ENCODE peak calls at places on chromosomes 6 and 20, in five cellular contexts. One of them, this sample, is unnamed. For H3K36me3, the result is how much of the 10 kb centered on the place peaks cover.

GRCh38 chr6:1612902-1613301 is 3.2 kb downstream of the FOXC1 start:
- DNase-seq in colonic mucosa: no peak
- DNase-seq in PC-3: peak
- DNase-seq in CD8-positive, alpha-beta T cell: no peak
- DNase-seq in lung: no peak
- DNase-seq in this sample: no peak

GRCh38 chr6:39824030-39824926 is 32.1 kb downstream of the DAAM2 start:
- DNase-seq in CD8-positive, alpha-beta T cell: no peak
- DNase-seq in lung: no peak
- DNase-seq in colonic mucosa: no peak
- DNase-seq in PC-3: no peak
- DNase-seq in this sample: no peak

GRCh38 chr6:162217811-162218450 is 509.6 kb downstream of the PRKN start:
- DNase-seq in CD8-positive, alpha-beta T cell: no peak
- DNase-seq in PC-3: no peak
- DNase-seq in lung: no peak
- DNase-seq in colonic mucosa: no peak
- DNase-seq in this sample: no peak

GRCh38 chr6:5423251-5423650 is 161.9 kb downstream of the FARS2 start:
- DNase-seq in lung: no peak
- DNase-seq in colonic mucosa: no peak
- DNase-seq in CD8-positive, alpha-beta T cell: no peak
- DNase-seq in PC-3: no peak
- DNase-seq in this sample: no peak

GRCh38 chr20:17499041-17499440 is 32.1 kb downstream of the BFSP1 start:
- DNase-seq in colonic mucosa: no peak
- DNase-seq in CD8-positive, alpha-beta T cell: no peak
- DNase-seq in PC-3: peak
- DNase-seq in lung: no peak
- DNase-seq in this sample: no peak

GRCh38 chr20:34522969-34523871 is 7.0 kb downstream of the DYNLRB1 start:
- DNase-seq in PC-3: peak
- DNase-seq in lung: peak
- DNase-seq in colonic mucosa: peak
- DNase-seq in CD8-positive, alpha-beta T cell: peak
- DNase-seq in this sample: no peak

GRCh38 chr20:14556206-14556605 is 218.8 kb upstream of the FLRT3 start:
- DNase-seq in CD8-positive, alpha-beta T cell: no peak
- DNase-seq in colonic mucosa: no peak
- DNase-seq in lung: no peak
- DNase-seq in PC-3: no peak
- DNase-seq in this sample: no peak

GRCh38 chr20:47286681-47287080 is 69.8 kb downstream of the ZMYND8 start:
- DNase-seq in CD8-positive, alpha-beta T cell: no peak
- DNase-seq in PC-3: no peak
- DNase-seq in colonic mucosa: no peak
- DNase-seq in lung: no peak
- DNase-seq in this sample: no peak

GRCh38 chr6:156787569-156788492 is 10.7 kb downstream of the ARID1B start:
- DNase-seq in lung: no peak
- DNase-seq in CD8-positive, alpha-beta T cell: no peak
- DNase-seq in PC-3: no peak
- DNase-seq in colonic mucosa: no peak
- DNase-seq in this sample: no peak

GRCh38 chr6:22113046-22113766 is 183.6 kb downstream of the PRL start:
- DNase-seq in CD8-positive, alpha-beta T cell: no peak
- DNase-seq in lung: peak
- DNase-seq in PC-3: peak
- DNase-seq in colonic mucosa: no peak
- DNase-seq in this sample: no peak

GRCh38 chr20:7760261-7761048 is 179.8 kb downstream of the HAO1 start:
- DNase-seq in CD8-positive, alpha-beta T cell: no peak
- DNase-seq in colonic mucosa: no peak
- DNase-seq in lung: no peak
- DNase-seq in PC-3: no peak
- DNase-seq in this sample: no peak

GRCh38 chr20:41618807-41619294 is 674 bp upstream of the CHD6 start:
- DNase-seq in lung: no peak
- DNase-seq in CD8-positive, alpha-beta T cell: no peak
- DNase-seq in colonic mucosa: no peak
- DNase-seq in PC-3: no peak
- DNase-seq in this sample: peak

GRCh38 chr6:29685718-29686326 is 4.9 kb upstream of the ZFP57 start:
- DNase-seq in colonic mucosa: no peak
- DNase-seq in lung: no peak
- DNase-seq in CD8-positive, alpha-beta T cell: no peak
- DNase-seq in PC-3: no peak
- DNase-seq in this sample: no peak

GRCh38 chr6:122322824-122323223 is 76.6 kb upstream of the HSF2 start:
- DNase-seq in CD8-positive, alpha-beta T cell: no peak
- DNase-seq in colonic mucosa: no peak
- DNase-seq in PC-3: no peak
- DNase-seq in lung: no peak
- DNase-seq in this sample: no peak

GRCh38 chr20:61932711-61933480 is 132.8 kb downstream of the TAF4 start:
- DNase-seq in lung: no peak
- DNase-seq in colonic mucosa: no peak
- DNase-seq in CD8-positive, alpha-beta T cell: no peak
- DNase-seq in PC-3: no peak
- DNase-seq in this sample: no peak

GRCh38 chr20:52859156-52859887 is 112.8 kb upstream of the TSHZ2 start:
- DNase-seq in colonic mucosa: no peak
- DNase-seq in PC-3: peak
- DNase-seq in CD8-positive, alpha-beta T cell: no peak
- DNase-seq in lung: no peak
- DNase-seq in this sample: no peak

GRCh38 chr6:20459682-20460081 is 58.0 kb downstream of the E2F3 start:
- DNase-seq in colonic mucosa: no peak
- DNase-seq in CD8-positive, alpha-beta T cell: no peak
- DNase-seq in lung: no peak
- DNase-seq in PC-3: no peak
- DNase-seq in this sample: no peak

GRCh38 chr6:146795734-146796133 is 197.0 kb downstream of the ADGB start:
- DNase-seq in CD8-positive, alpha-beta T cell: no peak
- DNase-seq in PC-3: no peak
- DNase-seq in colonic mucosa: no peak
- DNase-seq in lung: no peak
- DNase-seq in this sample: no peak

GRCh38 chr20:53328956-53329355 is 264.7 kb downstream of the ZNF217 start:
- DNase-seq in PC-3: no peak
- DNase-seq in lung: no peak
- DNase-seq in CD8-positive, alpha-beta T cell: no peak
- DNase-seq in colonic mucosa: no peak
- DNase-seq in this sample: no peak

GRCh38 chr6:110037726-110038295 is 59.7 kb downstream of the GPR6 start:
- DNase-seq in PC-3: no peak
- DNase-seq in lung: peak
- DNase-seq in CD8-positive, alpha-beta T cell: no peak
- DNase-seq in colonic mucosa: no peak
- DNase-seq in this sample: no peak

GRCh38 chr6:72826744-72827438 is 205.0 kb downstream of the KCNQ5 start:
- DNase-seq in colonic mucosa: no peak
- DNase-seq in PC-3: peak
- DNase-seq in CD8-positive, alpha-beta T cell: no peak
- DNase-seq in lung: no peak
- DNase-seq in this sample: no peak

GRCh38 chr6:52532457-52532856 is 44.4 kb downstream of the TRAM2 start:
- DNase-seq in colonic mucosa: no peak
- DNase-seq in PC-3: peak
- DNase-seq in lung: no peak
- DNase-seq in CD8-positive, alpha-beta T cell: no peak
- DNase-seq in this sample: no peak

GRCh38 chr6:111614833-111615582 is 9.3 kb upstream of the TRAF3IP2 start:
- DNase-seq in lung: no peak
- DNase-seq in CD8-positive, alpha-beta T cell: no peak
- DNase-seq in colonic mucosa: peak
- DNase-seq in PC-3: no peak
- DNase-seq in this sample: no peak

GRCh38 chr20:50717974-50718761 is 13.2 kb upstream of the PARD6B start:
- DNase-seq in lung: no peak
- DNase-seq in PC-3: no peak
- DNase-seq in CD8-positive, alpha-beta T cell: no peak
- DNase-seq in colonic mucosa: no peak
- DNase-seq in this sample: no peak

GRCh38 chr20:46323557-46323956 is 15.3 kb upstream of the CDH22 start:
- DNase-seq in CD8-positive, alpha-beta T cell: no peak
- DNase-seq in lung: no peak
- DNase-seq in PC-3: no peak
- DNase-seq in colonic mucosa: no peak
- DNase-seq in this sample: no peak

DNA sequence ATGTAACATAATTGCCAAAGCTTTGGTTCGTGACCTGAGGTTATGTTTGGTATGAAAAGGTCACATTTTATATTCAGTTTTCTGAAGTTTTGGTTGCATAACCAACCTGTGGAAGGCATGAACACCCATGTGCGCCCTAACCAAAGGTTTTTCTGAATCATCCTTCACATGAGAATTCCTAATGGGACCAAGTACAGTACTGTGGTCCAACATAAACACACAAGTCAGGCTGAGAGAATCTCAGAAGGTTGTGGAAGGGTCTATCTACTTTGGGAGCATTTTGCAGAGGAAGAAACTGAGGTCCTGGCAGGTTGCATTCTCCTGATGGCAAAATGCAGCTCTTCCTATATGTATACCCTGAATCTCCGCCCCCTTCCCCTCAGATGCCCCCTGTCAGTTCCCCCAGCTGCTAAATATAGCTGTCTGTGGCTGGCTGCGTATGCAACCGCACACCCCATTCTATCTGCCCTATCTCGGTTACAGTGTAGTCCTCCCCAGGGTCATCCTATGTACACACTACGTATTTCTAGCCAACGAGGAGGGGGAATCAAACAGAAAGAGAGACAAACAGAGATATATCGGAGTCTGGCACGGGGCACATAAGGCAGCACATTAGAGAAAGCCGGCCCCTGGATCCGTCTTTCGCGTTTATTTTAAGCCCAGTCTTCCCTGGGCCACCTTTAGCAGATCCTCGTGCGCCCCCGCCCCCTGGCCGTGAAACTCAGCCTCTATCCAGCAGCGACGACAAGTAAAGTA is 547 bp upstream of the ESR1 start:
- DNase-seq in PC-3: no peak
- DNase-seq in colonic mucosa: no peak
- DNase-seq in lung: no peak
- DNase-seq in CD8-positive, alpha-beta T cell: no peak
- DNase-seq in this sample: no peak
- H3K4me3 ChIP-seq in PC-3: no peak
- H3K4me3 ChIP-seq in colonic mucosa: peak
- H3K4me3 ChIP-seq in lung: no peak
- H3K4me3 ChIP-seq in CD8-positive, alpha-beta T cell: no peak
- H3K4me3 ChIP-seq in this sample: peak

DNA sequence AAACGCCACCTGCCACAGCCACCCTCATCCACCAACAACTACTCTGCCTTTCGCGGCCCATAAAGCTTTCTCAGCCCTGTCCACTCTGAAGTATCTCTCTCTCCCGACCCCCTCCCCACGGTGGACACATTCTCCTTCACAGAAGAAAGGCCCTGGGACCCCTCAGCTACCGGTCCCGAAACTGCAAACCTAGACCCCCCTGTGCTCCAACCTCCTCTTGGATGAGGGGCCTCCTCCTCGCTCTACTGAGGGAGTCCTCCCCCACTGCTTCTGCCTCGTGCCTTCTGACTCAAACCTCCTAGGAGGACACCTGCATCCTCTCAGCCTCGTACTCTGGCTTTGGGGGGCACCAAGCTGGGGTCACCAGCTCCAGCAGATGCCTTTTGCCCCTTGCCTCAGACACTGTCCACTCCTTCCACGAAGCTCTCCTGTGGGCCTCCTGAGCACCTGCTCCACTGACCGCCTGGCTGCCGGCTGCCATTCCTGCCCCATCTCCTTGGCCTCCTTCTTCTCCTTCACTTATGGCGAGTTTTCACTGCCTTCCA is 24.9 kb downstream of the RNASET2 start:
- DNase-seq in lung: no peak
- DNase-seq in PC-3: no peak
- DNase-seq in colonic mucosa: no peak
- DNase-seq in CD8-positive, alpha-beta T cell: no peak
- DNase-seq in this sample: no peak
- H3K36me3 ChIP-seq in lung: under half
- H3K36me3 ChIP-seq in PC-3: under half
- H3K36me3 ChIP-seq in colonic mucosa: under half
- H3K36me3 ChIP-seq in CD8-positive, alpha-beta T cell: under half
- H3K36me3 ChIP-seq in this sample: under half

GRCh38 chr6:105388392-105388791 is 14.5 kb downstream of the PREP start:
- DNase-seq in PC-3: no peak
- DNase-seq in CD8-positive, alpha-beta T cell: no peak
- DNase-seq in lung: no peak
- DNase-seq in colonic mucosa: no peak
- DNase-seq in this sample: no peak

GRCh38 chr6:105389543-105389942 is 13.3 kb downstream of the PREP start:
- DNase-seq in CD8-positive, alpha-beta T cell: no peak
- DNase-seq in lung: no peak
- DNase-seq in colonic mucosa: no peak
- DNase-seq in PC-3: no peak
- DNase-seq in this sample: no peak

DNA sequence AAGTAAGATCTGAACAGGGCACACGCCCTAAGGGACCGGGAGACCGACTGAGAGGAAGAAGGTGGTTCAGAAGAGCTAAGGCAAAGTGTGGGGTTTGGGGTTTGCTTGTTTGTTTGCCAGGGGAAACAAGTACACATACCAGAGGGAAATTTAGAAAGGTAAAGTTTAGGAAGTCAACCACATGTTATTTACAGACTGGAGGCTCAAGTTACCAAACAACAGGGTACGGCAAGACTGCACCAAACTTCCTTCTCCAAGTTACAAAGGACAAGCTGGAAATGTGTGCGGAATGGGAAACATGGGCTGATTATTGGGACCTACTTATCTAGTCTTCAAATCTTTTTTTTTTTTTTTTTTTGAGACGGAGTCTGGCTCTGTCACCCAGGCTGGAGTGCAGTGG is 11.2 kb downstream of the PREP start:
- DNase-seq in lung: no peak
- DNase-seq in PC-3: no peak
- DNase-seq in CD8-positive, alpha-beta T cell: no peak
- DNase-seq in colonic mucosa: no peak
- DNase-seq in this sample: no peak
- TF ChIP-seq CTCF in lung: no peak
- TF ChIP-seq CTCF in PC-3: no peak
- TF ChIP-seq CTCF in CD8-positive, alpha-beta T cell: no peak
- TF ChIP-seq CTCF in colonic mucosa: no peak
- TF ChIP-seq CTCF in this sample: no peak

GRCh38 chr6:31465718-31466117 is 32.2 kb upstream of the MICB start:
- DNase-seq in PC-3: no peak
- DNase-seq in lung: no peak
- DNase-seq in colonic mucosa: no peak
- DNase-seq in CD8-positive, alpha-beta T cell: no peak
- DNase-seq in this sample: no peak
- H3K4me3 ChIP-seq in PC-3: no peak
- H3K4me3 ChIP-seq in lung: no peak
- H3K4me3 ChIP-seq in colonic mucosa: no peak
- H3K4me3 ChIP-seq in CD8-positive, alpha-beta T cell: peak
- H3K4me3 ChIP-seq in this sample: peak

GRCh38 chr6:138410972-138411667 is 7.1 kb downstream of the HEBP2 start:
- DNase-seq in CD8-positive, alpha-beta T cell: no peak
- DNase-seq in lung: no peak
- DNase-seq in colonic mucosa: no peak
- DNase-seq in PC-3: peak
- DNase-seq in this sample: no peak
- H3K36me3 ChIP-seq in CD8-positive, alpha-beta T cell: under half
- H3K36me3 ChIP-seq in lung: under half
- H3K36me3 ChIP-seq in colonic mucosa: under half
- H3K36me3 ChIP-seq in PC-3: under half
- H3K36me3 ChIP-seq in this sample: under half